ENCODE peak calls at places on chromosomes 3 and 15, in eight cellular contexts. One of them, this sample, is unnamed.

GRCh38 chr3:162338514-162338913 is 841.9 kb downstream of the OTOL1 start:
- DNase-seq in HCT116: no peak
- DNase-seq in prostate gland: no peak
- DNase-seq in body of pancreas: no peak
- DNase-seq in stomach: no peak
- DNase-seq in adrenal gland: no peak
- DNase-seq in A549: no peak
- DNase-seq in tibial nerve: no peak
- DNase-seq in this sample: no peak

GRCh38 chr3:159637895-159638542 is 350.6 kb upstream of the IL12A start:
- DNase-seq in prostate gland: no peak
- DNase-seq in A549: no peak
- DNase-seq in HCT116: peak
- DNase-seq in stomach: no peak
- DNase-seq in body of pancreas: no peak
- DNase-seq in adrenal gland: no peak
- DNase-seq in tibial nerve: no peak
- DNase-seq in this sample: no peak

GRCh38 chr15:93235926-93236781 is 147.1 kb upstream of the RGMA start:
- DNase-seq in body of pancreas: peak
- DNase-seq in tibial nerve: peak
- DNase-seq in A549: no peak
- DNase-seq in stomach: peak
- DNase-seq in HCT116: no peak
- DNase-seq in prostate gland: no peak
- DNase-seq in adrenal gland: peak
- DNase-seq in this sample: peak

GRCh38 chr3:123225557-123225956 is 23.8 kb downstream of the SEC22A start:
- DNase-seq in prostate gland: no peak
- DNase-seq in adrenal gland: no peak
- DNase-seq in HCT116: no peak
- DNase-seq in tibial nerve: no peak
- DNase-seq in body of pancreas: no peak
- DNase-seq in stomach: no peak
- DNase-seq in A549: no peak
- DNase-seq in this sample: no peak

GRCh38 chr15:31004220-31004733 is 12.8 kb upstream of the MTMR10 start:
- DNase-seq in adrenal gland: no peak
- DNase-seq in prostate gland: no peak
- DNase-seq in HCT116: no peak
- DNase-seq in body of pancreas: peak
- DNase-seq in tibial nerve: no peak
- DNase-seq in stomach: peak
- DNase-seq in A549: no peak
- DNase-seq in this sample: no peak

GRCh38 chr15:60612400-60613048 is 133.6 kb upstream of the ICE2 start:
- DNase-seq in body of pancreas: no peak
- DNase-seq in HCT116: no peak
- DNase-seq in adrenal gland: no peak
- DNase-seq in A549: no peak
- DNase-seq in tibial nerve: no peak
- DNase-seq in prostate gland: peak
- DNase-seq in stomach: no peak
- DNase-seq in this sample: no peak

GRCh38 chr3:148641712-148642111 is 56.0 kb upstream of the AGTR1 start:
- DNase-seq in body of pancreas: no peak
- DNase-seq in A549: no peak
- DNase-seq in adrenal gland: no peak
- DNase-seq in HCT116: no peak
- DNase-seq in tibial nerve: no peak
- DNase-seq in prostate gland: no peak
- DNase-seq in stomach: no peak
- DNase-seq in this sample: no peak

GRCh38 chr3:111929484-111929883 is 49.3 kb upstream of the ABHD10 start:
- DNase-seq in A549: no peak
- DNase-seq in body of pancreas: no peak
- DNase-seq in stomach: no peak
- DNase-seq in HCT116: no peak
- DNase-seq in adrenal gland: no peak
- DNase-seq in tibial nerve: no peak
- DNase-seq in prostate gland: no peak
- DNase-seq in this sample: no peak

GRCh38 chr15:74844319-74845207 is 1.6 kb upstream of the ULK3 start:
- DNase-seq in HCT116: no peak
- DNase-seq in stomach: no peak
- DNase-seq in A549: no peak
- DNase-seq in tibial nerve: no peak
- DNase-seq in prostate gland: no peak
- DNase-seq in body of pancreas: no peak
- DNase-seq in adrenal gland: no peak
- DNase-seq in this sample: no peak

GRCh38 chr3:64634461-64634860 is 53.3 kb downstream of the ADAMTS9 start:
- DNase-seq in prostate gland: no peak
- DNase-seq in body of pancreas: no peak
- DNase-seq in A549: no peak
- DNase-seq in HCT116: no peak
- DNase-seq in adrenal gland: no peak
- DNase-seq in tibial nerve: no peak
- DNase-seq in stomach: no peak
- DNase-seq in this sample: no peak

GRCh38 chr15:40248006-40248783 is 9.3 kb downstream of the PAK6 start:
- DNase-seq in stomach: no peak
- DNase-seq in body of pancreas: no peak
- DNase-seq in adrenal gland: peak
- DNase-seq in HCT116: no peak
- DNase-seq in tibial nerve: no peak
- DNase-seq in A549: no peak
- DNase-seq in prostate gland: no peak
- DNase-seq in this sample: no peak

GRCh38 chr3:105956311-105956710 is 87.5 kb upstream of the CBLB start:
- DNase-seq in adrenal gland: no peak
- DNase-seq in HCT116: no peak
- DNase-seq in prostate gland: no peak
- DNase-seq in body of pancreas: no peak
- DNase-seq in A549: no peak
- DNase-seq in stomach: no peak
- DNase-seq in tibial nerve: no peak
- DNase-seq in this sample: no peak

GRCh38 chr3:48656061-48656840 is 6.4 kb downstream of the CELSR3 start:
- DNase-seq in prostate gland: peak
- DNase-seq in adrenal gland: peak
- DNase-seq in HCT116: peak
- DNase-seq in stomach: peak
- DNase-seq in tibial nerve: peak
- DNase-seq in body of pancreas: peak
- DNase-seq in A549: peak
- DNase-seq in this sample: peak

GRCh38 chr15:91302588-91303439 is 202.8 kb downstream of the SV2B start:
- DNase-seq in body of pancreas: peak
- DNase-seq in adrenal gland: peak
- DNase-seq in prostate gland: peak
- DNase-seq in HCT116: peak
- DNase-seq in tibial nerve: peak
- DNase-seq in A549: peak
- DNase-seq in stomach: no peak
- DNase-seq in this sample: peak

GRCh38 chr15:65580287-65580686 is 30.6 kb downstream of the INTS14 start:
- DNase-seq in stomach: no peak
- DNase-seq in prostate gland: no peak
- DNase-seq in tibial nerve: no peak
- DNase-seq in body of pancreas: no peak
- DNase-seq in adrenal gland: peak
- DNase-seq in HCT116: no peak
- DNase-seq in A549: peak
- DNase-seq in this sample: no peak

GRCh38 chr3:134326760-134327593 is 47.3 kb downstream of the AMOTL2 start:
- DNase-seq in HCT116: no peak
- DNase-seq in A549: no peak
- DNase-seq in body of pancreas: peak
- DNase-seq in prostate gland: no peak
- DNase-seq in adrenal gland: no peak
- DNase-seq in tibial nerve: peak
- DNase-seq in stomach: no peak
- DNase-seq in this sample: peak

GRCh38 chr15:101206173-101206572 is 45.7 kb downstream of the CHSY1 start:
- DNase-seq in adrenal gland: peak
- DNase-seq in prostate gland: no peak
- DNase-seq in HCT116: no peak
- DNase-seq in body of pancreas: no peak
- DNase-seq in tibial nerve: no peak
- DNase-seq in A549: no peak
- DNase-seq in stomach: no peak
- DNase-seq in this sample: no peak

GRCh38 chr3:129536374-129536667 is 6.7 kb upstream of the H1-8 start:
- DNase-seq in adrenal gland: no peak
- DNase-seq in stomach: no peak
- DNase-seq in prostate gland: no peak
- DNase-seq in HCT116: no peak
- DNase-seq in body of pancreas: no peak
- DNase-seq in A549: no peak
- DNase-seq in tibial nerve: no peak
- DNase-seq in this sample: no peak

GRCh38 chr3:101167341-101167740 is 153.0 kb downstream of the IMPG2 start:
- DNase-seq in A549: no peak
- DNase-seq in tibial nerve: no peak
- DNase-seq in body of pancreas: no peak
- DNase-seq in stomach: no peak
- DNase-seq in prostate gland: no peak
- DNase-seq in HCT116: no peak
- DNase-seq in adrenal gland: no peak
- DNase-seq in this sample: no peak
- H3K27ac ChIP-seq in A549: no peak
- H3K27ac ChIP-seq in tibial nerve: no peak
- H3K27ac ChIP-seq in body of pancreas: no peak
- H3K27ac ChIP-seq in stomach: no peak
- H3K27ac ChIP-seq in prostate gland: no peak
- H3K27ac ChIP-seq in HCT116: no peak
- H3K27ac ChIP-seq in adrenal gland: no peak
- H3K27ac ChIP-seq in this sample: no peak

GRCh38 chr3:120449701-120450216 is 1.0 kb downstream of the FSTL1 start:
- DNase-seq in A549: peak
- DNase-seq in HCT116: no peak
- DNase-seq in body of pancreas: no peak
- DNase-seq in prostate gland: no peak
- DNase-seq in tibial nerve: peak
- DNase-seq in adrenal gland: no peak
- DNase-seq in stomach: no peak
- DNase-seq in this sample: no peak
- H3K4me3 ChIP-seq in A549: peak
- H3K4me3 ChIP-seq in HCT116: peak
- H3K4me3 ChIP-seq in body of pancreas: peak
- H3K4me3 ChIP-seq in prostate gland: peak
- H3K4me3 ChIP-seq in tibial nerve: peak
- H3K4me3 ChIP-seq in adrenal gland: peak
- H3K4me3 ChIP-seq in stomach: peak
- H3K4me3 ChIP-seq in this sample: peak

GRCh38 chr3:32940726-32941125 is 10.7 kb upstream of the CCR4 start:
- DNase-seq in body of pancreas: no peak
- DNase-seq in prostate gland: no peak
- DNase-seq in adrenal gland: no peak
- DNase-seq in tibial nerve: no peak
- DNase-seq in stomach: no peak
- DNase-seq in HCT116: no peak
- DNase-seq in A549: no peak
- DNase-seq in this sample: no peak

GRCh38 chr3:32946973-32947372 is 4.5 kb upstream of the CCR4 start:
- DNase-seq in A549: no peak
- DNase-seq in prostate gland: no peak
- DNase-seq in body of pancreas: no peak
- DNase-seq in tibial nerve: no peak
- DNase-seq in adrenal gland: no peak
- DNase-seq in HCT116: no peak
- DNase-seq in stomach: no peak
- DNase-seq in this sample: no peak

GRCh38 chr3:32948625-32949445 is 2.6 kb upstream of the CCR4 start:
- DNase-seq in A549: no peak
- DNase-seq in prostate gland: no peak
- DNase-seq in adrenal gland: no peak
- DNase-seq in stomach: no peak
- DNase-seq in tibial nerve: no peak
- DNase-seq in body of pancreas: no peak
- DNase-seq in HCT116: no peak
- DNase-seq in this sample: no peak

GRCh38 chr3:32947466-32948238 is 3.8 kb upstream of the CCR4 start:
- DNase-seq in prostate gland: peak
- DNase-seq in body of pancreas: peak
- DNase-seq in tibial nerve: peak
- DNase-seq in A549: peak
- DNase-seq in HCT116: peak
- DNase-seq in adrenal gland: peak
- DNase-seq in stomach: peak
- DNase-seq in this sample: peak

GRCh38 chr3:32945136-32945535 is 6.3 kb upstream of the CCR4 start:
- DNase-seq in body of pancreas: no peak
- DNase-seq in A549: no peak
- DNase-seq in tibial nerve: no peak
- DNase-seq in prostate gland: no peak
- DNase-seq in adrenal gland: no peak
- DNase-seq in HCT116: peak
- DNase-seq in stomach: no peak
- DNase-seq in this sample: no peak
- TF ChIP-seq POLR2A in body of pancreas: no peak
- TF ChIP-seq POLR2A in A549: no peak
- TF ChIP-seq POLR2A in tibial nerve: no peak
- TF ChIP-seq POLR2A in prostate gland: no peak
- TF ChIP-seq POLR2A in adrenal gland: no peak
- TF ChIP-seq POLR2A in HCT116: no peak
- TF ChIP-seq POLR2A in stomach: no peak
- TF ChIP-seq POLR2A in this sample: no peak

GRCh38 chr15:95989392-95989791 is 341.1 kb upstream of the NR2F2 start:
- DNase-seq in prostate gland: no peak
- DNase-seq in A549: no peak
- DNase-seq in HCT116: no peak
- DNase-seq in adrenal gland: no peak
- DNase-seq in tibial nerve: no peak
- DNase-seq in body of pancreas: no peak
- DNase-seq in stomach: no peak
- DNase-seq in this sample: no peak

GRCh38 chr15:95987886-95988573 is 342.5 kb upstream of the NR2F2 start:
- DNase-seq in body of pancreas: no peak
- DNase-seq in adrenal gland: no peak
- DNase-seq in stomach: no peak
- DNase-seq in prostate gland: no peak
- DNase-seq in A549: no peak
- DNase-seq in HCT116: no peak
- DNase-seq in tibial nerve: no peak
- DNase-seq in this sample: no peak

GRCh38 chr15:95990833-95991232 is 339.7 kb upstream of the NR2F2 start:
- DNase-seq in stomach: no peak
- DNase-seq in tibial nerve: no peak
- DNase-seq in body of pancreas: no peak
- DNase-seq in HCT116: no peak
- DNase-seq in A549: no peak
- DNase-seq in prostate gland: no peak
- DNase-seq in adrenal gland: no peak
- DNase-seq in this sample: no peak

GRCh38 chr15:95987299-95987698 is 343.2 kb upstream of the NR2F2 start:
- DNase-seq in stomach: no peak
- DNase-seq in A549: no peak
- DNase-seq in tibial nerve: no peak
- DNase-seq in adrenal gland: no peak
- DNase-seq in body of pancreas: no peak
- DNase-seq in prostate gland: no peak
- DNase-seq in HCT116: no peak
- DNase-seq in this sample: no peak

GRCh38 chr15:95988574-95988887 is 342.0 kb upstream of the NR2F2 start:
- DNase-seq in body of pancreas: peak
- DNase-seq in stomach: peak
- DNase-seq in prostate gland: no peak
- DNase-seq in adrenal gland: peak
- DNase-seq in A549: no peak
- DNase-seq in tibial nerve: no peak
- DNase-seq in HCT116: no peak
- DNase-seq in this sample: no peak
- H3K27ac ChIP-seq in body of pancreas: no peak
- H3K27ac ChIP-seq in stomach: no peak
- H3K27ac ChIP-seq in prostate gland: no peak
- H3K27ac ChIP-seq in adrenal gland: no peak
- H3K27ac ChIP-seq in A549: no peak
- H3K27ac ChIP-seq in tibial nerve: no peak
- H3K27ac ChIP-seq in HCT116: no peak
- H3K27ac ChIP-seq in this sample: no peak

This sample was measured in thyroid gland.